ENCODE peak calls at places on chromosomes 7 and 10, in six cellular contexts. H is NCI-H2171, M is NCI-H748 treated with DMSO at 0.1 percent for 48 hours, W is cortex of kidney, U is ovary, A is GM04503. O is an unnamed sample.

GRCh38 chr7:37660614-37661013 is 23.0 kb upstream of the GPR141 start:
- DNase-seq in U (no peak), A (no peak), H (no peak), W (no peak), M (no peak), O (no peak)

GRCh38 chr10:35016009-35016408 is 74.1 kb downstream of the CUL2 start:
- DNase-seq in A (no peak), M (no peak), W (no peak), H (no peak), U (no peak), O (no peak)

GRCh38 chr10:46053534-46054434 is 7.7 kb upstream of the MSMB start:
- DNase-seq in H (no peak), U (no peak), M (no peak), A (no peak), W (no peak), O (no peak)

GRCh38 chr10:49688920-49689319 is 9.5 kb downstream of the C10orf53 start:
- DNase-seq in M (no peak), W (no peak), A (no peak), U (no peak), H (no peak), O (no peak)

GRCh38 chr7:22859676-22860290 is 37.1 kb upstream of the TOMM7 start:
- DNase-seq in W (no peak), M (no peak), A (no peak), H (no peak), U (no peak), O (no peak)

GRCh38 chr10:61390841-61391240 is 62.3 kb downstream of the TMEM26 start:
- DNase-seq in A (no peak), M (no peak), W (no peak), U (no peak), H (no peak), O (no peak)

GRCh38 chr7:48634116-48634632 is 290.2 kb upstream of the CDC14C start:
- DNase-seq in A (no peak), M (no peak), H (no peak), U (no peak), W (no peak), O (no peak)

GRCh38 chr10:120402358-120402757 is 54.7 kb upstream of the PLPP4 start:
- DNase-seq in A (no peak), M (no peak), H (no peak), W (no peak), U (no peak), O (no peak)

GRCh38 chr7:1850111-1850975 is 180.3 kb downstream of the ELFN1 start:
- DNase-seq in M (no peak), W (no peak), U (no peak), H (no peak), A (no peak), O (no peak)

GRCh38 chr7:29091722-29092121 is 54.6 kb downstream of the CPVL start:
- DNase-seq in W (no peak), M (no peak), A (no peak), H (no peak), U (no peak), O (no peak)

GRCh38 chr7:141115949-141116348 is 42.1 kb downstream of the TMEM178B start:
- DNase-seq in A (no peak), M (peak), U (no peak), W (no peak), H (no peak), O (no peak)

GRCh38 chr7:158067219-158067930 is 520.2 kb downstream of the PTPRN2 start:
- DNase-seq in H (no peak), U (no peak), A (no peak), W (no peak), M (no peak), O (no peak)

GRCh38 chr7:1508277-1508758 is 4.1 kb upstream of the INTS1 start:
- DNase-seq in W (no peak), A (no peak), U (no peak), H (no peak), M (no peak), O (no peak)

GRCh38 chr10:112839928-112840654 is 110.0 kb upstream of the TCF7L2 start:
- DNase-seq in W (no peak), M (no peak), H (no peak), A (no peak), U (no peak), O (no peak)

GRCh38 chr10:93559490-93559889 is 7.0 kb upstream of the FFAR4 start:
- DNase-seq in A (no peak), M (no peak), W (no peak), H (no peak), U (no peak), O (no peak)

O was measured in testis.